ENCODE peak calls at places on chromosomes 12 and 14, in five cellular contexts. W is left lung, O is Panc1, E is GM23338, N is neural progenitor cell. Q is an unnamed sample.

GRCh38 chr12:65313704-65314317 is 35.3 kb downstream of the MSRB3 start:
- DNase-seq in O (no peak), W (no peak), N (peak), E (peak), Q (no peak)

GRCh38 chr12:72077111-72077820 is 138.6 kb downstream of the TPH2 start:
- DNase-seq in E (no peak), W (no peak), N (no peak), O (no peak), Q (no peak)

GRCh38 chr14:58805605-58806358 is 168.0 kb downstream of the DACT1 start:
- DNase-seq in E (no peak), O (no peak), N (no peak), W (no peak), Q (no peak)

GRCh38 chr12:122730215-122731014 is at the start of gene HCAR1:
- DNase-seq in E (no peak), W (no peak), N (peak), O (no peak), Q (no peak)

GRCh38 chr14:70237710-70238109 is 49.0 kb upstream of the SLC8A3 start:
- DNase-seq in W (no peak), O (no peak), N (no peak), E (no peak), Q (no peak)

GRCh38 chr12:126337556-126337955 is 1272.3 kb downstream of the AACS start:
- DNase-seq in E (no peak), W (no peak), N (no peak), O (no peak), Q (no peak)

GRCh38 chr12:49086116-49086515 is 8.5 kb downstream of the DHH start:
- DNase-seq in O (no peak), N (no peak), E (no peak), W (no peak), Q (no peak)

GRCh38 chr12:79546461-79547043 is 144.2 kb downstream of the PAWR start:
- DNase-seq in W (no peak), O (no peak), N (no peak), E (peak), Q (no peak)

GRCh38 chr14:91649930-91650329 is 82.0 kb downstream of the CATSPERB start:
- DNase-seq in E (peak), W (no peak), N (peak), O (no peak), Q (no peak)

GRCh38 chr12:73112035-73112816 is 840.1 kb downstream of the TRHDE start:
- DNase-seq in O (no peak), N (no peak), W (no peak), E (no peak), Q (no peak)

GRCh38 chr12:44462729-44463128 is 413.4 kb downstream of the NELL2 start:
- DNase-seq in E (no peak), O (no peak), N (no peak), W (no peak), Q (no peak)

GRCh38 chr14:51828017-51828797 is 32.2 kb upstream of the GNG2 start:
- DNase-seq in E (no peak), N (peak), O (no peak), W (peak), Q (no peak)

GRCh38 chr12:92784795-92785562 is 82.2 kb downstream of the PLEKHG7 start:
- DNase-seq in W (no peak), O (peak), N (peak), E (peak), Q (no peak)

GRCh38 chr12:99985631-99986030 is 895 bp upstream of the ANKS1B start:
- DNase-seq in O (no peak), W (no peak), E (no peak), N (no peak), Q (no peak)
- H3K4me3 ChIP-seq in O (peak), W (no peak), E (peak), N (peak), Q (peak)

GRCh38 chr12:18246057-18246456 is 15.3 kb upstream of the PIK3C2G start:
- DNase-seq in E (peak), W (no peak), O (no peak), N (no peak), Q (no peak)
- TF ChIP-seq CTCF in E (peak), W (no peak), O (no peak), N (peak), Q (no peak)

GRCh38 chr14:100827140-100827517 is 1.2 kb downstream of the MEG3 start:
- DNase-seq in W (no peak), N (no peak), E (no peak), O (no peak), Q (no peak)

GRCh38 chr14:100824156-100824555 is 1.8 kb upstream of the MEG3 start:
- DNase-seq in O (no peak), N (peak), E (peak), W (no peak), Q (no peak)

GRCh38 chr14:100826371-100827139 is 637 bp downstream of the MEG3 start:
- DNase-seq in N (no peak), W (no peak), E (no peak), O (no peak), Q (no peak)

GRCh38 chr14:100824946-100825690 is 800 bp upstream of the MEG3 start:
- DNase-seq in N (no peak), W (no peak), O (no peak), E (no peak), Q (no peak)

DNA sequence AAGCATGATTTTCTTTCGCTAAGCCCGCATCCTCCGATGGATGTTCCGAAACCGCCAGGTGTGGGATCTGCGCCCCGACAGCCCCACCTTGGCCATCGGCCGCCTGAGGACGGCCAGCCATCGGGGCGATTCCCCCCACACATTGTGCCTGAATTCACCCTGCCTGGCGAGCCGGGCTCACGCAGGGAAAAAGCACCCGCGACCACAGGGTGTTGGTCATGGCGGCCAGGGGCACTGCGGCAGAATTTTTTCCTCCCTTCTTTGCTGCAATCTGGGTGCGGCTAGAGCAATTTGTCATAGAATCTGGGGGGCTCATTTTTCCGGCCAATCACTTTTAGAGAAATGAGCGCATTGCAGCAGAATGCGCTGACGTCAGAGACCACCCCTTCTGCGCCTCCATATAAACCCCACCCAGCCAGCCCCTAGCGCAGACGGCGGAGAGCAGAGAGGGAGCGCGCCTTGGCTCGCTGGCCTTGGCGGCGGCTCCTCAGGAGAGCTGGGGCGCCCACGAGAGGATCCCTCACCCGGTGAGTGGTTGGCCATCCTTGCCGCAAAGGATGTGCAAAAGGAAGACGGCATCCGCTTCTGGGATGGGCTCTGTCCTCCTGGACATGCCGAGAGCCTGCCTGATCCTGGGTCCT is at the start of gene MEG3:
- DNase-seq in O (no peak), W (no peak), N (no peak), E (no peak), Q (no peak)
- H3K27ac ChIP-seq in O (peak), W (no peak), N (no peak), E (no peak), Q (no peak)

GRCh38 chr12:118190266-118190665 is 54.3 kb downstream of the PEBP1 start:
- DNase-seq in E (peak), O (no peak), W (no peak), N (peak), Q (no peak)
- H3K4me3 ChIP-seq in E (peak), O (no peak), W (peak), N (no peak), Q (peak)

GRCh38 chr14:65472189-65472588 is 59.7 kb downstream of the FUT8 start:
- DNase-seq in N (peak), O (no peak), E (peak), W (no peak), Q (no peak)

GRCh38 chr14:65469903-65470302 is 57.4 kb downstream of the FUT8 start:
- DNase-seq in N (no peak), W (no peak), O (no peak), E (peak), Q (no peak)

GRCh38 chr14:65465584-65465983 is 53.1 kb downstream of the FUT8 start:
- DNase-seq in W (no peak), O (no peak), E (no peak), N (no peak), Q (no peak)

GRCh38 chr14:65471038-65471878 is 58.7 kb downstream of the FUT8 start:
- DNase-seq in W (no peak), N (peak), O (no peak), E (no peak), Q (no peak)

GRCh38 chr14:65470404-65470880 is 57.9 kb downstream of the FUT8 start:
- DNase-seq in O (no peak), N (peak), E (peak), W (no peak), Q (no peak)
- TF ChIP-seq CTCF in O (no peak), N (no peak), E (no peak), W (no peak), Q (no peak)

Q was measured in coronary artery.